ENCODE peak calls at places on chromosomes 3 and 15, in nine cellular contexts. L is breast epithelium, A is AG09319, H is fibroblast of lung, C is dorsolateral prefrontal cortex, X is fibroblast of mammary gland, P is Calu3, Y is bronchial epithelial cell, W is BE2C. S is an unnamed sample.

GRCh38 chr3:102304550-102304949 is 130.3 kb upstream of the ZPLD1 start:
- DNase-seq in L (no peak), A (no peak), H (no peak), C (no peak), X (no peak), P (no peak), Y (no peak), W (no peak), S (no peak)

GRCh38 chr3:171776839-171777607 is 33.3 kb downstream of the PLD1 start:
- DNase-seq in L (no peak), A (no peak), H (no peak), C (no peak), X (no peak), P (no peak), Y (peak), W (no peak), S (peak)

GRCh38 chr15:71329509-71330260 is 214.4 kb downstream of the THSD4 start:
- DNase-seq in L (no peak), A (no peak), H (peak), C (no peak), X (peak), P (peak), Y (peak), W (no peak), S (peak)

GRCh38 chr15:41796457-41796856 is 22.2 kb downstream of the MAPKBP1 start:
- DNase-seq in L (no peak), A (peak), H (peak), C (no peak), X (peak), P (no peak), Y (peak), W (no peak), S (peak)

GRCh38 chr3:157093096-157093495 is 66.9 kb downstream of the CCNL1 start:
- DNase-seq in L (no peak), A (no peak), H (no peak), C (no peak), X (no peak), P (no peak), Y (no peak), W (no peak), S (no peak)

GRCh38 chr3:120497318-120497717 is 46.5 kb upstream of the FSTL1 start:
- DNase-seq in L (no peak), A (peak), H (peak), C (no peak), X (peak), P (no peak), Y (peak), W (no peak), S (peak)

GRCh38 chr3:150069633-150070032 is 98.9 kb upstream of the PFN2 start:
- DNase-seq in L (no peak), A (no peak), H (no peak), C (no peak), X (no peak), P (no peak), Y (no peak), W (no peak), S (no peak)

GRCh38 chr3:148372476-148372875 is 325.2 kb upstream of the AGTR1 start:
- DNase-seq in L (no peak), A (no peak), H (no peak), C (no peak), X (no peak), P (peak), Y (peak), W (no peak), S (no peak)

GRCh38 chr15:81160312-81161214 is 26.5 kb downstream of the CFAP161 start:
- DNase-seq in L (no peak), A (peak), H (peak), C (no peak), X (peak), P (no peak), Y (peak), W (peak), S (peak)

GRCh38 chr3:145936986-145937385 is 224.0 kb downstream of the PLOD2 start:
- DNase-seq in L (no peak), A (peak), H (peak), C (no peak), X (peak), P (no peak), Y (peak), W (no peak), S (peak)

GRCh38 chr3:115660646-115661442 is 37.5 kb downstream of the GAP43 start:
- DNase-seq in L (no peak), A (no peak), H (peak), C (no peak), X (no peak), P (no peak), Y (no peak), W (no peak), S (no peak)

GRCh38 chr15:41894791-41895463 is 1.1 kb upstream of the SPTBN5 start:
- DNase-seq in L (peak), A (no peak), H (peak), C (peak), X (peak), P (peak), Y (peak), W (peak), S (peak)

GRCh38 chr3:189626286-189626685 is 4.9 kb upstream of the TP63 start:
- DNase-seq in L (no peak), A (no peak), H (no peak), C (no peak), X (no peak), P (no peak), Y (no peak), W (no peak), S (no peak)

GRCh38 chr15:58380280-58380945 is 51.4 kb upstream of the LIPC start:
- DNase-seq in L (no peak), A (no peak), H (no peak), C (no peak), X (no peak), P (no peak), Y (no peak), W (no peak), S (no peak)

GRCh38 chr3:103381286-103381685 is 946.5 kb downstream of the ZPLD1 start:
- DNase-seq in L (no peak), A (no peak), H (no peak), C (no peak), X (no peak), P (no peak), Y (peak), W (no peak), S (no peak)

GRCh38 chr3:155495387-155495786 is 201.9 kb upstream of the STRIT1 start:
- DNase-seq in L (no peak), A (no peak), H (peak), C (no peak), X (peak), P (no peak), Y (no peak), W (no peak), S (no peak)

GRCh38 chr3:126126292-126126691 is 42.4 kb upstream of the SLC41A3 start:
- DNase-seq in L (no peak), A (no peak), H (no peak), C (no peak), X (no peak), P (no peak), Y (no peak), W (no peak), S (no peak)

GRCh38 chr3:63774776-63775175 is 44.3 kb upstream of the C3orf49 start:
- DNase-seq in L (no peak), A (no peak), H (no peak), C (no peak), X (peak), P (no peak), Y (no peak), W (no peak), S (peak)

GRCh38 chr3:100209948-100210776 is 50.6 kb upstream of the TBC1D23 start:
- DNase-seq in L (no peak), A (no peak), H (peak), C (no peak), X (peak), P (no peak), Y (no peak), W (no peak), S (no peak)

GRCh38 chr3:185930393-185931107 is 7.3 kb downstream of the TRA2B start:
- DNase-seq in L (no peak), A (no peak), H (peak), C (no peak), X (peak), P (no peak), Y (no peak), W (no peak), S (no peak)

GRCh38 chr3:9883676-9884554 is 3.9 kb upstream of the CIDEC start:
- DNase-seq in L (no peak), A (no peak), H (peak), C (no peak), X (peak), P (no peak), Y (no peak), W (no peak), S (peak)

GRCh38 chr15:85642693-85643058 is 152.0 kb downstream of the KLHL25 start:
- DNase-seq in L (no peak), A (peak), H (peak), C (no peak), X (peak), P (no peak), Y (no peak), W (no peak), S (no peak)

GRCh38 chr3:24005669-24006068 is 60.6 kb downstream of the NR1D2 start:
- DNase-seq in L (no peak), A (no peak), H (no peak), C (no peak), X (no peak), P (no peak), Y (no peak), W (no peak), S (no peak)

GRCh38 chr15:25954398-25954797 is 91.3 kb upstream of the ATP10A start:
- DNase-seq in L (no peak), A (no peak), H (no peak), C (no peak), X (no peak), P (no peak), Y (no peak), W (no peak), S (no peak)

GRCh38 chr3:129304553-129305222 is 26.0 kb downstream of the HMCES start:
- DNase-seq in L (no peak), A (no peak), H (no peak), C (no peak), X (no peak), P (no peak), Y (no peak), W (no peak), S (no peak)

GRCh38 chr15:64426845-64427465 is 33.4 kb upstream of the ZNF609 start:
- DNase-seq in L (no peak), A (peak), H (peak), C (no peak), X (peak), P (peak), Y (peak), W (no peak), S (peak)

DNA sequence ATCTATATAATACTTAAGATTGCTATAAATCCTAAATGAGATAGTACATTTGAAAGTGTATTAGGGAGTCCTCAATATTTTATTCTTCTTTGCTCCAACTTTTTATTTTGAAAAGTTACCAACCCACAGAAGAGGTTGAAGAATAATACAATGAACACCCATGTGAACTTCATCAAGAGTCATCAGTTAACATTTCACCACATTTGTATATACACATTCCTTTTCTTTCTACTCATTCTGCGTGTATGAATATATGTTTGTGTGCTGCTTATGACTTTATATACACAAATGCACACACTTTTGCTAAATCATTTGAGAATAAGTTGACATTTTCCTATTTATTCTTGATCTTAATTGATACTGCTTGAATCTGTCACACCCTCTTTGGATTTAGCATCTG is 193.3 kb upstream of the CGNL1 start:
- DNase-seq in L (no peak), A (no peak), H (peak), C (no peak), X (peak), P (no peak), Y (no peak), W (no peak), S (no peak)
- TF ChIP-seq CTCF in L (no peak), A (no peak), H (no peak), C (no peak), X (no peak), P (no peak), Y (no peak), W (no peak), S (no peak)

DNA sequence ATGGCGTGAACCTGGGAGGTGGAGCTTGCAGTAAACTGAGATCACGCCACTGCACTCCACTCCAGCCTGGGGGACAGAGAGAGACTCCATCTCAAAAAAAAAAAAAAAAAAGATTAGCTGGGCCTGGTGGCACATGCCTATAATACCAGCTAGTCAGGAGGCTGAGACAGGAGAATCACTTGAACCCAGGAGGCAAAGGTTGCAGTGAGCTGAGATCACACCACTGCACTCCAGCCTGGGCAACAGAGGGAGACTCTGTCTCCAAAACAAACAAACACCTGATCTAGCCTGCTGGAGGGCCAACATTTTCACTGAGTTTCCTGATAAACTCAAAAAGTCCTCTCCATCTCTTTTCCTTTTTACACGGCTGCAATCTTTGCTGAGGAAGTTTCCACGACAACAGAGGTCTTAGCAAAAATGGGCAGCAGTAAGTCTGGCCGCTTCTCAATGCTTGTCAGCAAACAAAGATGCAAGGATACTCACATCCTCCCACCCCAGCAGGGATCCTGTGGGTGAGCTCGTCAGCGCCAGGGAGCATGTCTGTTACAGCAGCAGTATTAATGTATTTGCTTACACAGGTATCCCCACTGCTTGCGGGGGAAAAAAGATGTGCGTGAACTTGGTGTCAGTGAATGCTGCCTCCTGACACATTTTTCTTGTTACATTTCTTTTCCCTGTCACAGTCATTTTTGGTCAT is 21.0 kb upstream of the CCDC174 start:
- DNase-seq in L (no peak), A (no peak), H (no peak), C (no peak), X (no peak), P (no peak), Y (no peak), W (no peak), S (no peak)
- TF ChIP-seq CTCF in L (no peak), A (no peak), H (no peak), C (no peak), X (no peak), P (no peak), Y (no peak), W (no peak), S (no peak)

GRCh38 chr3:57572096-57572495 is 16.0 kb downstream of the PDE12 start:
- DNase-seq in L (no peak), A (no peak), H (no peak), C (no peak), X (no peak), P (no peak), Y (no peak), W (no peak), S (no peak)
- TF ChIP-seq CTCF in L (no peak), A (no peak), H (no peak), C (no peak), X (no peak), P (no peak), Y (no peak), W (no peak), S (no peak)

DNA sequence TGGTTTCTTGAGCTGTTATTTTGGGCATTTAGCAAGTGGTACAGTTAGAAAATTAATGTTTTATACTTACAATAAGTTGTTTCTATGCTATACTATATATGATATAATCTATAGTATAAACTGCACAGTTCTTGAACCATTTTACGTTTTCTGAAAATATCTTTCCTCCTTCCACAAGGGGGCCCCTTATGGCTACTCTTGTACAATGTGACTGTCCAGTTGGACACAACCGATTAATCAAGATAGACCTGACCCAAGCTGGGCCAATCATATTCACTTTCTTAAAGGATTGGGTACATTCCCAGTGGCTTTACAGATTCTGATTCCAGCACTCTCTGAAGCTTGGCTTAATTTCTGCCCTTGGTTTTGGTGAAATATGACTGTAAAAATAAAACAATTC is 953.4 kb downstream of the AGBL1 start:
- DNase-seq in L (no peak), A (no peak), H (no peak), C (no peak), X (no peak), P (no peak), Y (no peak), W (peak), S (peak)
- TF ChIP-seq CTCF in L (no peak), A (no peak), H (no peak), C (peak), X (no peak), P (no peak), Y (no peak), W (peak), S (no peak)

GRCh38 chr15:83747050-83747717 is 93.3 kb downstream of the ADAMTSL3 start:
- DNase-seq in L (no peak), A (no peak), H (peak), C (no peak), X (peak), P (peak), Y (peak), W (no peak), S (peak)
- TF ChIP-seq CTCF in L (no peak), A (no peak), H (peak), C (peak), X (peak), P (no peak), Y (peak), W (no peak), S (peak)

DNA sequence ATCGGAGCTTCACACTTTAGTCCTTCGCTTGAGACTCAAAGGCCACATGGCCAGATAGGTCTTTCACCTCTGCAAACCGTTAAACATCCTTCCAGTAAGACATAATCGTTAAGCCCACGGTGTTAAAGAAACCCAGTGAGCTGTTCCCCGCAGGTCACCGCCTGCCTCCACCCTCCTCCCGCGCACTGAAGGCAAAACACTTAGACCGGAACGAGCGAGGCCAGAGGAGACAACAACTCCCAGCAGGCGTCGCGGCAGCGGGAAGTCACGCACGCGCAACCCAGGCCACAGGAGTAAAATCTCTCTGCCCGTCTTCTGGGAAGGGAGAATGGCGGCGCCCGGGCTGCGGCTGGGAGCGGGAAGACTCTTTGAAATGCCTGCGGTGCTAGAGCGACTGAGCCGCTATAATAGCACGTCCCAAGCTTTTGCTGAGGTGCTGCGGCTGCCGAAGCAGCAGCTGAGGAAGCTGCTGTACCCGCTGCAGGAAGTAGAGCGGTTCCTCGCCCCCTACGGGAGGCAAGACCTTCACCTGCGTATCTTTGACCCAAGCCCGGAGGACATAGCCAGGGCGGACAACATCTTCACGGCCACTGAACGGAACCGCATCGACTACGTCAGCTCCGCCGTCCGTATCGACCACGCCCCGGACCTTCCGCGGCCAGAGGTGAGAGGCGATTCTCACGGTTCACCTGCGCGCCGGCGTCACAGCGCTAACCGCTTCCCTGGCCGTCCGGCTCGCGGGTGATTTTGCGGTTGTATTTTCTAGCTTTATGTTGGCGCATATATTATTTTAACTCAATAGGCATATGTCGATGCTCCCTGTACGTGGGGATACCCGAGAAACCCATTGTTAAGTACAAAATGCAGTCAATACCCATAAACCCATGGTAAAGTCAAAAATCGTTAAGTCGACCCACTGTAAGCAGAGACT is at the start of gene GTPBP8:
- DNase-seq in L (peak), A (peak), H (peak), C (peak), X (peak), P (peak), Y (peak), W (peak), S (peak)
- TF ChIP-seq CTCF in L (peak), A (no peak), H (peak), C (peak), X (no peak), P (no peak), Y (no peak), W (peak), S (no peak)

DNA sequence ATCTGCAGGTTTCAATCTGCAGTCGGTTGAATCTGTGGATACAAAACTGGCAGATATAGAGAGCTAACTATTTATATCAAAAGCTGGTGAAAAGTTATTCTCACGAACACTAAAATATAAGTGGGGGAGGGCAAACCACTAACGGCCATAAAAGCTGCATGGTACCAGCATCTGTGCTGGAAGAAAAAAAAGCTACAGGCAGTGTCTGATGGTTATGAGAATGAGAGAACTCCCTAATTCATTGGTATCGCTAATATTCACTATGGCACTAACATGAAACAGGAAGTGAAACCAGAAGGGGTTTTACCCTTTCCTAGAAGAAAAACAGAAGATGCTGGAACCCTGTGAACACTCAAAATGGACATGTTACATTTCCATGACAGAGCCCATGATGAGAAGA is 15.9 kb downstream of the CEP70 start:
- DNase-seq in L (no peak), A (no peak), H (no peak), C (no peak), X (no peak), P (no peak), Y (no peak), W (no peak), S (no peak)
- TF ChIP-seq CTCF in L (no peak), A (no peak), H (no peak), C (no peak), X (no peak), P (no peak), Y (no peak), W (no peak), S (no peak)

DNA sequence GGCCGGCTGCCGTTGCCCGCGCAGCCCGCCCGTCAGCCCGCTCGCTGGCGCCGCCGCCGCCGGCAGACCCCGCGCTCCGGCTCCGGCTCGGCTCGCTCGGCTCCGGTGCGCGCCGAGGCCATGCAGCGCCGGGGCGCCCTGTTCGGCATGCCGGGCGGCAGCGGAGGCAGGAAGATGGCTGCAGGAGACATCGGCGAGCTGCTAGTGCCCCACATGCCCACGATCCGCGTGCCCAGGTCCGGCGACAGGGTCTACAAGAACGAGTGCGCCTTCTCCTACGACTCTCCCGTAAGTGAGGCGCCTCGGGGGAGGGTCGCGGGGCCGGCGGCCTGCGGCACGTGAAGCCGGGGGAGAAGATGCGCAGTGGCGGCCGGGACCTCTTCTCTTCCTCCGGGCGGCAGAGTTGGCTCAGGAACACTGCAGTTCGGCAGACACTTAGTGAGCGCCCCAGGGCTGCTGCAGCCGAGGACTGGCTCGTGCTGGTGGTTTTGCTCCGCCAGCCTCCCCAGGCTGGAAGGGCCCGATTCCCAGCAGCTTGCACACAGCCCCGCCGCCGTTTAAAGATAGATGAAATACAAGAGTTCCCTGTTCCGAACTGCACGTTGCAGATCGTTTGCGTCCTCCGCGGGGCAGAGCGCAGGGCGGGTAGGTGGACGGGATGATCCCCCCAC is 401 bp downstream of the USP13 start:
- DNase-seq in L (peak), A (peak), H (peak), C (peak), X (peak), P (peak), Y (peak), W (peak), S (peak)
- TF ChIP-seq CTCF in L (no peak), A (peak), H (peak), C (no peak), X (no peak), P (no peak), Y (no peak), W (no peak), S (no peak)

S was measured in MCF 10A.